ENCODE peak calls at places on chromosomes 16 and 17, in five cellular contexts. E is H1, D is IMR-90, Z is trophoblast cell, W is H9. U is an unnamed sample.

GRCh38 chr17:17351356-17351891 is 48.3 kb downstream of the NT5M start:
- DNase-seq in D (no peak), E (no peak), W (no peak), Z (no peak), U (no peak)

GRCh38 chr17:79987187-79987889 is 48.3 kb downstream of the TBC1D16 start:
- DNase-seq in W (no peak), Z (peak; percentile 30), E (no peak), D (no peak), U (peak; percentile 42)

GRCh38 chr16:68253721-68254120 is 8.5 kb downstream of the PLA2G15 start:
- DNase-seq in D (no peak), E (no peak), W (no peak), Z (no peak), U (no peak)

GRCh38 chr17:28763804-28764266 is 20.0 kb downstream of the TRAF4 start:
- DNase-seq in D (peak; percentile 74), W (peak; percentile 66), E (no peak), Z (peak; percentile 93), U (peak; percentile 78)

GRCh38 chr16:85608515-85608885 is 4.6 kb upstream of the GSE1 start:
- DNase-seq in Z (peak; percentile 44), D (no peak), W (no peak), E (no peak), U (no peak)

GRCh38 chr17:50204431-50204830 is 3.0 kb upstream of the COL1A1 start:
- DNase-seq in W (no peak), E (no peak), D (no peak), Z (no peak), U (no peak)

GRCh38 chr17:16419074-16419928 is 3.9 kb downstream of the TRPV2 start:
- DNase-seq in Z (peak; percentile 73), E (no peak), D (peak; percentile 94), W (no peak), U (peak; percentile 82)

GRCh38 chr16:22195695-22196558 is 10.2 kb upstream of the EEF2K start:
- DNase-seq in W (peak; percentile 92), D (peak; percentile 87), E (peak; percentile 90), Z (peak; percentile 97), U (peak; percentile 92)

GRCh38 chr17:15951368-15952047 is 6.6 kb downstream of the ADORA2B start:
- DNase-seq in Z (no peak), W (no peak), E (no peak), D (no peak), U (no peak)

GRCh38 chr17:4420692-4421131 is 13.0 kb upstream of the SPNS3 start:
- DNase-seq in W (peak; percentile 86), D (peak; percentile 74), Z (peak; percentile 83), E (no peak), U (peak; percentile 86)

GRCh38 chr16:68264128-68265077 is at the start of gene SLC7A6:
- DNase-seq in Z (peak; percentile 81), D (peak; percentile 69), W (peak; percentile 69), E (no peak), U (peak; percentile 78)

GRCh38 chr16:87848676-87849345 is 20.5 kb downstream of the SLC7A5 start:
- DNase-seq in W (no peak), E (no peak), Z (no peak), D (no peak), U (no peak)

GRCh38 chr17:5000237-5000639 is 2.5 kb downstream of the KIF1C start:
- DNase-seq in W (no peak), D (no peak), Z (no peak), E (no peak), U (peak; percentile 18)

GRCh38 chr16:84929421-84930297 is 81.7 kb downstream of the ZDHHC7 start:
- DNase-seq in Z (no peak), W (no peak), E (no peak), D (no peak), U (peak; percentile 32)

GRCh38 chr16:11139624-11140375 is 116.2 kb downstream of the SOCS1 start:
- DNase-seq in W (peak; percentile 15), D (no peak), Z (no peak), E (no peak), U (peak; percentile 72)

GRCh38 chr16:28603381-28604185 is 6.3 kb downstream of the SULT1A1 start:
- DNase-seq in W (no peak), E (no peak), D (no peak), Z (no peak), U (no peak)

GRCh38 chr16:23709536-23709935 is 3.5 kb downstream of the ERN2 start:
- DNase-seq in E (no peak), D (no peak), Z (no peak), W (no peak), U (no peak)

GRCh38 chr17:40561871-40562611 is 3.2 kb downstream of the CCR7 start:
- DNase-seq in Z (no peak), D (no peak), W (peak; percentile 42), E (no peak), U (no peak)

GRCh38 chr17:37274432-37274831 is 101.4 kb upstream of the C17orf78 start:
- DNase-seq in D (no peak), E (no peak), Z (no peak), W (no peak), U (no peak)

GRCh38 chr16:85870159-85870558 is 28.8 kb upstream of the IRF8 start:
- DNase-seq in D (no peak), Z (peak; percentile 85), E (no peak), W (peak; percentile 46), U (peak; percentile 89)

GRCh38 chr16:75219838-75220237 is 1.1 kb downstream of the CTRB1 start:
- DNase-seq in Z (peak; percentile 31), E (no peak), D (no peak), W (no peak), U (no peak)

GRCh38 chr17:46023783-46024388 is 24.8 kb downstream of the STH start:
- DNase-seq in D (no peak), E (no peak), Z (no peak), W (no peak), U (no peak)

GRCh38 chr16:3935921-3936320 is 55.4 kb upstream of the CREBBP start:
- DNase-seq in E (no peak), W (no peak), Z (no peak), D (no peak), U (no peak)

GRCh38 chr16:15516609-15517008 is 82.2 kb downstream of the BMERB1 start:
- DNase-seq in E (no peak), D (no peak), W (no peak), Z (no peak), U (no peak)

GRCh38 chr17:72622661-72623433 is 469.6 kb downstream of the SLC39A11 start:
- DNase-seq in D (no peak), W (no peak), E (no peak), Z (peak; percentile 69), U (no peak)

GRCh38 chr16:69109486-69110270 is 4.2 kb downstream of the HAS3 start:
- DNase-seq in E (no peak), Z (no peak), W (no peak), D (no peak), U (no peak)

GRCh38 chr17:927611-928461 is 51.7 kb downstream of the NXN start:
- DNase-seq in Z (peak; percentile 70), E (no peak), W (no peak), D (peak; percentile 97), U (peak; percentile 94)

GRCh38 chr17:44780161-44780560 is 21.4 kb downstream of the ADAM11 start:
- DNase-seq in W (peak; percentile 26), E (no peak), Z (no peak), D (no peak), U (no peak)

GRCh38 chr17:43402078-43402477 is 3.3 kb downstream of the ARL4D start:
- DNase-seq in W (no peak), E (no peak), D (no peak), Z (no peak), U (no peak)

GRCh38 chr17:30336369-30337171 is 2.7 kb upstream of the TMIGD1 start:
- DNase-seq in Z (peak; percentile 79), D (peak; percentile 59), E (peak; percentile 9), W (peak; percentile 80), U (peak; percentile 84)

GRCh38 chr17:29158096-29158495 is 22.1 kb downstream of the MYO18A start:
- DNase-seq in W (no peak), E (no peak), D (no peak), Z (no peak), U (no peak)

GRCh38 chr16:6335072-6335471 is 997.6 kb upstream of the RBFOX1 start:
- DNase-seq in W (peak; percentile 66), D (no peak), E (no peak), Z (peak; percentile 4), U (peak; percentile 73)

GRCh38 chr17:48522990-48523389 is 7.8 kb downstream of the HOXB1 start:
- DNase-seq in W (no peak), Z (no peak), D (no peak), E (no peak), U (no peak)

GRCh38 chr17:21131090-21131616 is 4.4 kb downstream of the DHRS7B start:
- DNase-seq in D (no peak), E (no peak), W (no peak), Z (peak; percentile 12), U (peak; percentile 53)

GRCh38 chr17:81456798-81457197 is 55.8 kb downstream of the ACTG1 start:
- DNase-seq in E (no peak), Z (no peak), W (no peak), D (no peak), U (peak; percentile 21)
- H4K8ac ChIP-seq in E (peak overlapping the region; percentile 86), Z (no peak overlapping the region), W (no peak overlapping the region), D (no peak overlapping the region), U (no peak overlapping the region)

GRCh38 chr16:55470533-55471371 is 8.2 kb upstream of the MMP2 start:
- DNase-seq in W (peak; percentile 52), D (no peak), Z (peak; percentile 40), E (no peak), U (peak; percentile 83)
- H4K8ac ChIP-seq in W (no peak overlapping the region), D (peak overlapping the region; percentile 92), Z (peak overlapping the region; percentile 59), E (no peak overlapping the region), U (no peak overlapping the region)

GRCh38 chr17:57811633-57812280 is 38.1 kb downstream of the MRPS23 start:
- DNase-seq in Z (no peak), W (peak; percentile 52), E (no peak), D (no peak), U (no peak)
- H4K8ac ChIP-seq in Z (no peak overlapping the region), W (no peak overlapping the region), E (no peak overlapping the region), D (no peak overlapping the region), U (no peak overlapping the region)

GRCh38 chr17:57783338-57783742 is 38.2 kb upstream of the CCDC182 start:
- DNase-seq in E (peak; percentile 70), D (peak; percentile 5), Z (peak; percentile 52), W (peak; percentile 96), U (peak; percentile 90)

GRCh38 chr17:57782051-57782490 is 37.0 kb upstream of the CCDC182 start:
- DNase-seq in E (no peak), W (no peak), Z (no peak), D (no peak), U (peak; percentile 23)

GRCh38 chr17:57781386-57782050 is 36.4 kb upstream of the CCDC182 start:
- DNase-seq in E (no peak), W (no peak), Z (no peak), D (no peak), U (no peak)

GRCh38 chr17:57784226-57784895 is 39.3 kb upstream of the CCDC182 start:
- DNase-seq in E (no peak), D (no peak), Z (no peak), W (peak; percentile 29), U (no peak)

DNA sequence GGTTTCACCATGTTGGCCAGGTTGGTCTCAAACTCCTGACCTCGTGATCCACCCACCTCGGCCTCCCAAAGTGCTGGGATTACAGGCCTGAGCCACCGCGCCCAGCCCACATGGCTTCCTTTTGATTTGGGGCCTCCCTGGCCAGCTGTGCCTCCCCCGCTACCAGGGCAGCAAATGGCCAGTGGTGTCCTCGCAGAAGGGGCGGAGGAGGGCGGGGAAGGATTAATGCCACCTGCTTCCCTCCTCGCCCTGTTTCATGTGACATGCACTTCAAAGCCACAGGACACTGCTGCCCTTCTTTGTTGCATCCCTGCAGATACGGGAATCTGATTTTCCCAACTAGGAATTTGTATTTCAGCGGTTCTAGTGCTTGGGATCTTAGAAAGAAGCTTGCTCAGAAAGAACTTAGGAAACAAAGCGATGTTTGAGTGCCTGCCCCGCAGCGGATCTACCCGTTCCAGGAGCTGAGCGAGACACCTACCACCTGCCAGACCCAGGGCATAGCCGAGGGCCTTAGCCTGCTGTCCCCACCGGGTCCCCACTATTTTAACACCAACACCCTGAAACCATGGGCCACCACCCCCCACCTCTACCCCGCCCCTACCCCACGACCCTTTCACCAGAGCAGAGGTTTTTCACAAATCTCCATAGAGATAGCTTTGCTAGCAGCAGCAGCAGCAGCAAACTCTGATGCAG is 37.7 kb upstream of the CCDC182 start:
- DNase-seq in W (peak; percentile 60), E (no peak), Z (peak; percentile 18), D (no peak), U (peak; percentile 26)
- H4K8ac ChIP-seq in W (no peak overlapping the region), E (no peak overlapping the region), Z (no peak overlapping the region), D (no peak overlapping the region), U (no peak overlapping the region)